ENCODE peak calls at places on chromosomes 2 and 18, in seven cellular contexts. B, O, Z, X, P, G and T are unnamed samples.
A peak's percentile ranks its signal among the peaks of the same experiment; 100 is the strongest.

GRCh38 chr2:47767880-47768609 is 14.9 kb upstream of the MSH6 start:
- DNase-seq in Z (no peak), X (peak; percentile 76), P (peak; percentile 63), B (peak; percentile 75), G (peak; percentile 41), O (peak; percentile 44), T (peak; percentile 49)

GRCh38 chr2:95058466-95058988 is 33.0 kb downstream of the MAL start:
- DNase-seq in B (no peak), X (no peak), P (no peak), O (no peak), G (no peak), Z (no peak), T (no peak)

GRCh38 chr2:127003028-127003800 is 103.7 kb downstream of the BIN1 start:
- DNase-seq in O (no peak), G (no peak), Z (no peak), X (no peak), P (no peak), B (no peak), T (no peak)

GRCh38 chr2:88171966-88172365 is 1.8 kb downstream of the THNSL2 start:
- DNase-seq in B (no peak), G (no peak), Z (no peak), X (no peak), O (no peak), P (no peak), T (no peak)

GRCh38 chr2:159322419-159322818 is 35.9 kb upstream of the WDSUB1 start:
- DNase-seq in P (no peak), G (no peak), Z (no peak), B (no peak), X (no peak), O (no peak), T (no peak)

GRCh38 chr2:202700075-202700901 is 65.5 kb downstream of the FAM117B start:
- DNase-seq in Z (no peak), G (no peak), B (no peak), P (no peak), X (no peak), O (no peak), T (no peak)

GRCh38 chr2:241762933-241763369 is 13.7 kb upstream of the GAL3ST2 start:
- DNase-seq in Z (no peak), B (no peak), O (no peak), P (no peak), X (no peak), G (no peak), T (no peak)

GRCh38 chr2:100974712-100975520 is 27.2 kb upstream of the RPL31 start:
- DNase-seq in Z (no peak), P (no peak), G (no peak), B (no peak), O (no peak), X (peak; percentile 19), T (no peak)

GRCh38 chr2:116132833-116133232 is 1681.7 kb upstream of the DDX18 start:
- DNase-seq in B (no peak), O (no peak), P (no peak), X (no peak), Z (no peak), G (no peak), T (no peak)

GRCh38 chr18:2984703-2985261 is 28.2 kb downstream of the LPIN2 start:
- DNase-seq in B (no peak), X (no peak), P (peak; percentile 30), Z (no peak), O (no peak), G (no peak), T (peak; percentile 32)

GRCh38 chr18:69963196-69963595 is 15.5 kb upstream of the CD226 start:
- DNase-seq in B (no peak), X (no peak), G (no peak), P (no peak), O (no peak), Z (no peak), T (no peak)

GRCh38 chr2:53632714-53633113 is 134.9 kb upstream of the CHAC2 start:
- DNase-seq in B (no peak), Z (peak; percentile 37), X (no peak), P (no peak), G (no peak), O (peak; percentile 5), T (no peak)

GRCh38 chr2:197559656-197560055 is 43.8 kb downstream of the MOB4 start:
- DNase-seq in O (no peak), P (no peak), B (no peak), Z (no peak), G (no peak), X (no peak), T (no peak)

GRCh38 chr2:206556357-206556949 is 85.8 kb upstream of the FAM237A start:
- DNase-seq in Z (no peak), X (peak; percentile 54), G (no peak), B (peak; percentile 28), O (peak; percentile 62), P (peak; percentile 72), T (peak; percentile 71)

GRCh38 chr18:61992923-61993322 is 100.1 kb upstream of the RNF152 start:
- DNase-seq in B (no peak), Z (peak; percentile 48), X (no peak), O (peak; percentile 71), G (no peak), P (no peak), T (peak; percentile 50)

GRCh38 chr2:42874838-42875801 is 82.7 kb upstream of the HAAO start:
- DNase-seq in O (peak; percentile 14), G (peak; percentile 59), P (peak; percentile 72), X (no peak), Z (no peak), B (no peak), T (no peak)

GRCh38 chr18:3603460-3604259 is 153.7 kb downstream of the TGIF1 start:
- DNase-seq in B (peak; percentile 43), X (no peak), P (peak; percentile 96), Z (peak; percentile 98), O (peak; percentile 98), G (no peak), T (peak; percentile 91)

GRCh38 chr2:23360571-23361125 is 24.3 kb upstream of the KLHL29 start:
- DNase-seq in P (no peak), O (no peak), B (no peak), Z (no peak), G (no peak), X (no peak), T (no peak)

GRCh38 chr2:128444816-128445532 is 126.3 kb upstream of the HS6ST1 start:
- DNase-seq in O (no peak), Z (no peak), B (no peak), P (no peak), G (peak; percentile 10), X (no peak), T (no peak)

GRCh38 chr18:46554406-46554805 is 102.6 kb downstream of the LOXHD1 start:
- DNase-seq in G (no peak), X (no peak), B (no peak), O (no peak), Z (no peak), P (no peak), T (no peak)

GRCh38 chr2:144455979-144456378 is 63.9 kb downstream of the ZEB2 start:
- DNase-seq in P (peak; percentile 83), X (no peak), G (no peak), O (no peak), Z (no peak), B (no peak), T (no peak)

GRCh38 chr2:32418777-32419176 is 62.0 kb downstream of the BIRC6 start:
- DNase-seq in O (peak; percentile 21), G (no peak), B (no peak), P (peak; percentile 30), Z (no peak), X (no peak), T (peak; percentile 34)
- TF ChIP-seq CTCF in O (no peak), G (no peak), B (no peak), P (no peak), Z (no peak), X (no peak), T (no peak)

DNA sequence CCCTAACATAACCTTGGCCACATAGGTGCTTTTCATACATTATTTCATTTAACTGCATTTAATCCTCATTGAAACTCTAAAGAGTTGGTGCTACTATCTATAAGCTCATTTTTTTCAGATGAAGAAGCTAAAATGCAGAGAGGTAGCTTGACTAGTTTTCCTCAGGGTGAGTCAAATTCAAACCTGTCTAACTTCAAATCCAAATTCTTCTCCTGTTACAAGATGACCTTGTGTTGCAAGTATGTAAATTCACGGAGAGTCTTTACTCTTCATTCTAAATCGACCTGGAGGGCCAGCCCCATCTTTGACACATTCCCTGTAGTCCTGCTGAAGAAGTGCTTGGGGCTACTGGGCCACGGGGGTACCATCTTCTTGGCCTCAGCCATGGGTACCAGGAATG is 8.2 kb upstream of the SETBP1 start:
- DNase-seq in Z (no peak), G (no peak), B (no peak), O (no peak), X (no peak), P (no peak), T (peak; percentile 87)
- H3K4me3 ChIP-seq in Z (no peak overlapping the region), G (no peak overlapping the region), B (no peak overlapping the region), O (no peak overlapping the region), X (no peak overlapping the region), P (no peak overlapping the region), T (no peak overlapping the region)

GRCh38 chr2:190180313-190181065 is 118.0 kb upstream of the MSTN start:
- DNase-seq in O (peak; percentile 29), X (peak; percentile 70), B (peak; percentile 22), G (peak; percentile 32), P (peak; percentile 49), Z (no peak), T (peak; percentile 25)
- TF ChIP-seq CTCF in O (no peak), X (peak; percentile 48), B (peak; percentile 63), G (peak; percentile 46), P (peak; percentile 74), Z (peak; percentile 39), T (peak; percentile 16)

DNA sequence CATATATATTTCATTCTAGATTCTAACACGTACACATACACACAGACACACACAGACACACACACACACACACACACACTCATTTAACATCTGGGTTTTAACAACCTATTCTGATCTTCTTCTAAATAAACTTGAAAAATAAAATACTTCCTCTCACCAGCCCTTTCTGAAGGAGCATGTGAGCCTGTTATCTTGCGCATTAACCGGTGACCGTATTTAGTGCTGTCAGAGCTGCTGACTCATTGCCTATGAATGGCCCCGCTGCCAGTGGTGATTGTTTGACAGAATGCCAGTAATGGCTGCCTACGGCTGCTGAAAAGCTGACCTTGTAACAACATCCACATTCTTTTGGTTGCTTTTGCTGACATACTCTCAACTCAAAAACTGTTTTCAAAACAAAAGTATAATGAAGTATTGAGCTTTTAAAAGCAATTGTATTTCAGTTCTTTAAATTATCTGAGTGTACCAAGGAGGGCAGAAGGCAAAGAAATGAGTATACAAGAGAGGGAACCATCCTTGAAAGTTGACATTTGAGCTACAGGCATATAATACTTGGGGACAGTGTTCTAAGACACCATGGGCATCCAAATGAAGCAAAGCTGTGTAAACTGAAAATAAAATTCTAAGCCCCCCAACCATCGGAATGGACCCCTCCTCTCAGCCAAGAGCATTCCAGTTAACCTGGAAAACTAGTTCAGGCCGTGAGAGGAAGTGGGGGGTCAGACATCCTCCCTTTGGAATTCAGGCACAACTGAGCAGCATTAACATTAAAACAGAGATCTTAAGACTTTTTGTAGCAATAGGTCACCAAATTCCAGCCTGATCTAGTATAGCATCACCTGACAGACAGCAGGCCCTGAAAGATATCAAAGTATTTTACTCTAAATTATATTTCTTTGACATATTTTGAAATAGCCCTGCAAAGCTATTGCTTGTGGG is 50.2 kb upstream of the DTNA start:
- DNase-seq in G (peak; percentile 87), X (peak; percentile 82), B (no peak), Z (peak; percentile 88), O (peak; percentile 96), P (peak; percentile 98), T (peak; percentile 93)
- H3K4me3 ChIP-seq in G (no peak overlapping the region), X (no peak overlapping the region), B (no peak overlapping the region), Z (no peak overlapping the region), O (no peak overlapping the region), P (peak overlapping the region; percentile 26), T (no peak overlapping the region)